ENCODE peak calls at places on chromosomes 1 and 21, in four cellular contexts. One of them, this sample, is unnamed.

GRCh38 chr1:30446100-30446499 is 277.3 kb downstream of the MATN1 start:
- DNase-seq in K562: no peak
- DNase-seq in SK-N-SH: no peak
- DNase-seq in GM12878: no peak
- DNase-seq in this sample: no peak

GRCh38 chr1:167158095-167158812 is 62.4 kb upstream of the POU2F1 start:
- DNase-seq in K562: no peak
- DNase-seq in SK-N-SH: no peak
- DNase-seq in GM12878: no peak
- DNase-seq in this sample: no peak

GRCh38 chr1:50913954-50914353 is 46.1 kb downstream of the FAF1 start:
- DNase-seq in K562: no peak
- DNase-seq in SK-N-SH: no peak
- DNase-seq in GM12878: no peak
- DNase-seq in this sample: no peak

GRCh38 chr1:51305371-51305823 is 25.0 kb downstream of the TTC39A start:
- DNase-seq in K562: no peak
- DNase-seq in SK-N-SH: no peak
- DNase-seq in GM12878: no peak
- DNase-seq in this sample: no peak

GRCh38 chr1:54857066-54857660 is 29.8 kb downstream of the DHCR24 start:
- DNase-seq in K562: no peak
- DNase-seq in SK-N-SH: no peak
- DNase-seq in GM12878: no peak
- DNase-seq in this sample: no peak

GRCh38 chr1:94079056-94079990 is 41.6 kb downstream of the ABCA4 start:
- DNase-seq in K562: no peak
- DNase-seq in SK-N-SH: no peak
- DNase-seq in GM12878: no peak
- DNase-seq in this sample: no peak

GRCh38 chr1:41355761-41356160 is 5.5 kb upstream of the FOXO6 start:
- DNase-seq in K562: no peak
- DNase-seq in SK-N-SH: no peak
- DNase-seq in GM12878: no peak
- DNase-seq in this sample: no peak

GRCh38 chr1:36553591-36554417 is 71.1 kb upstream of the CSF3R start:
- DNase-seq in K562: peak
- DNase-seq in SK-N-SH: peak
- DNase-seq in GM12878: no peak
- DNase-seq in this sample: peak

GRCh38 chr1:204680051-204680450 is 5.5 kb downstream of the LRRN2 start:
- DNase-seq in K562: no peak
- DNase-seq in SK-N-SH: no peak
- DNase-seq in GM12878: no peak
- DNase-seq in this sample: no peak

GRCh38 chr1:229117664-229118300 is 153.1 kb upstream of the RAB4A start:
- DNase-seq in K562: peak
- DNase-seq in SK-N-SH: no peak
- DNase-seq in GM12878: no peak
- DNase-seq in this sample: no peak

GRCh38 chr1:55314740-55315139 is 99.6 kb upstream of the USP24 start:
- DNase-seq in K562: no peak
- DNase-seq in SK-N-SH: no peak
- DNase-seq in GM12878: no peak
- DNase-seq in this sample: no peak

GRCh38 chr1:200263203-200263602 is 146.6 kb downstream of the ZNF281 start:
- DNase-seq in K562: no peak
- DNase-seq in SK-N-SH: no peak
- DNase-seq in GM12878: no peak
- DNase-seq in this sample: no peak

GRCh38 chr1:15410884-15411245 is 1.2 kb downstream of the EFHD2 start:
- DNase-seq in K562: no peak
- DNase-seq in SK-N-SH: no peak
- DNase-seq in GM12878: no peak
- DNase-seq in this sample: no peak
- TF ChIP-seq USF1 in K562: no peak
- TF ChIP-seq USF1 in SK-N-SH: no peak
- TF ChIP-seq USF1 in GM12878: no peak
- TF ChIP-seq USF1 in this sample: no peak

GRCh38 chr21:35256468-35256988 is 207.4 kb upstream of the RUNX1 start:
- DNase-seq in K562: peak
- DNase-seq in SK-N-SH: peak
- DNase-seq in GM12878: no peak
- DNase-seq in this sample: no peak
- TF ChIP-seq USF1 in K562: no peak
- TF ChIP-seq USF1 in SK-N-SH: no peak
- TF ChIP-seq USF1 in GM12878: no peak
- TF ChIP-seq USF1 in this sample: no peak

DNA sequence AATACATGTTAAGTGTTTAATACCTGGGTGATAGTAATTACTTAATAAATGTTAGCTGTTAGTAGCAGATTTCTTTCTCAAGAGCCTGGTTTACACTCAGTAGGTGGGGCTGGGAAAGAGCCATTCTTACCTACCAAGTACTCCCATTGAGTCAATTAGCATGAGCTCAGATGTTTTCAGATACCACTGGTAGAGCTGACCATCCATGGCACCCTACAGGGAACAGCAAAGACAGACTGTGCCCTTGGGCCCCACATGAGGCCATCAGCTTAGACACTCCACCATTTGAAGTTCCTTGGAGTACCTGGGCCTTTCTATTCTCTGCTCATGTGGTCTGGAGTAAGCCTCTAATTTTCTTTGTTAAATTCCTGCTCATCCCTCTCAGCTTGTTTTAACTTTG is 179.3 kb downstream of the CACNA1E start:
- DNase-seq in K562: no peak
- DNase-seq in SK-N-SH: no peak
- DNase-seq in GM12878: no peak
- DNase-seq in this sample: no peak
- TF ChIP-seq USF1 in K562: no peak
- TF ChIP-seq USF1 in SK-N-SH: no peak
- TF ChIP-seq USF1 in GM12878: no peak
- TF ChIP-seq USF1 in this sample: no peak

DNA sequence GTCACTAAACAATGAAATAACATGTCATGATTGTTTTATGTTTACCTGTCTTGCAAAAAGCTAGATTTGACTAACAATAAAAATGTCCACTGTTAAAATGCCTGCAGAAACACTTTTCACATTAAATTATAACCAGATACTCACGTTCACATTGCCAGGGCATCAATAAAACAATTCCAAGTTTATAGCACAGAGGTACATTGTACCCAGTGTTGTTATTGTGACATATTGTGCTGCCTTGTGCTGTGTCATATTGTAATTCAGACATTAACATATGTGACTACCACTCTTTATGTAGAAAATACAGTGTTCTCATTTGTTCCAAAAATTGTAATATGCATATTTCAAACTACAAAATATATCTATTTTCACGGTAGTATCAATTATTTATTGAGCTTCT is 766.1 kb downstream of the NCAM2 start:
- DNase-seq in K562: no peak
- DNase-seq in SK-N-SH: no peak
- DNase-seq in GM12878: no peak
- DNase-seq in this sample: no peak
- TF ChIP-seq USF1 in K562: no peak
- TF ChIP-seq USF1 in SK-N-SH: no peak
- TF ChIP-seq USF1 in GM12878: no peak
- TF ChIP-seq USF1 in this sample: no peak